ENCODE peak calls at places on chromosomes 1 and 21, in six cellular contexts. I is stomach, G is spleen, Z is GM23338, T is prostate gland, K is GM12891. S is an unnamed sample.

GRCh38 chr1:56494306-56494705 is 85.1 kb downstream of the PLPP3 start:
- DNase-seq in I (no peak), G (no peak), Z (no peak), T (no peak), K (no peak), S (no peak)

GRCh38 chr1:172537366-172537765 is 4.4 kb downstream of the SUCO start:
- DNase-seq in I (no peak), G (no peak), Z (no peak), T (no peak), K (no peak), S (no peak)

GRCh38 chr1:76961181-76961580 is 93.9 kb downstream of the ST6GALNAC5 start:
- DNase-seq in I (no peak), G (no peak), Z (no peak), T (no peak), K (no peak), S (no peak)

GRCh38 chr1:169443923-169444322 is 16.6 kb upstream of the CCDC181 start:
- DNase-seq in I (no peak), G (no peak), Z (no peak), T (no peak), K (no peak), S (no peak)

GRCh38 chr1:51025374-51025773 is 55.3 kb downstream of the CDKN2C start:
- DNase-seq in I (no peak), G (no peak), Z (no peak), T (no peak), K (no peak), S (no peak)

GRCh38 chr1:21816602-21817302 is 4.7 kb downstream of the LDLRAD2 start:
- DNase-seq in I (no peak), G (no peak), Z (no peak), T (no peak), K (no peak), S (no peak)

GRCh38 chr1:162213281-162213909 is 143.9 kb downstream of the NOS1AP start:
- DNase-seq in I (peak), G (no peak), Z (peak), T (peak), K (no peak), S (no peak)

GRCh38 chr1:70044832-70045231 is 160.5 kb downstream of the LRRC40 start:
- DNase-seq in I (no peak), G (no peak), Z (no peak), T (no peak), K (no peak), S (no peak)

GRCh38 chr21:42262826-42263225 is 43.9 kb downstream of the ABCG1 start:
- DNase-seq in I (peak), G (no peak), Z (no peak), T (peak), K (no peak), S (no peak)

GRCh38 chr21:37653201-37653600 is 263.1 kb downstream of the KCNJ6 start:
- DNase-seq in I (no peak), G (no peak), Z (no peak), T (no peak), K (no peak), S (no peak)

GRCh38 chr1:45306319-45306718 is 20.4 kb upstream of the HPDL start:
- DNase-seq in I (no peak), G (no peak), Z (no peak), T (no peak), K (no peak), S (no peak)

GRCh38 chr1:85366391-85366790 is 90.0 kb upstream of the BCL10 start:
- DNase-seq in I (no peak), G (no peak), Z (no peak), T (no peak), K (no peak), S (no peak)

GRCh38 chr1:12644237-12644636 is 352 bp downstream of the AADACL4 start:
- DNase-seq in I (no peak), G (no peak), Z (no peak), T (no peak), K (no peak), S (no peak)

GRCh38 chr1:19762175-19762779 is 37.4 kb downstream of the TMCO4 start:
- DNase-seq in I (peak), G (no peak), Z (peak), T (peak), K (peak), S (peak)

GRCh38 chr1:212118167-212118871 is 82.8 kb downstream of the DTL start:
- DNase-seq in I (peak), G (no peak), Z (no peak), T (no peak), K (no peak), S (no peak)

GRCh38 chr1:212118872-212119260 is 83.3 kb downstream of the DTL start:
- DNase-seq in I (no peak), G (no peak), Z (no peak), T (no peak), K (no peak), S (no peak)

GRCh38 chr1:212121772-212122171 is 86.2 kb downstream of the DTL start:
- DNase-seq in I (no peak), G (no peak), Z (no peak), T (no peak), K (no peak), S (no peak)

GRCh38 chr1:212119397-212119837 is 83.9 kb downstream of the DTL start:
- DNase-seq in I (no peak), G (no peak), Z (no peak), T (no peak), K (no peak), S (no peak)

DNA sequence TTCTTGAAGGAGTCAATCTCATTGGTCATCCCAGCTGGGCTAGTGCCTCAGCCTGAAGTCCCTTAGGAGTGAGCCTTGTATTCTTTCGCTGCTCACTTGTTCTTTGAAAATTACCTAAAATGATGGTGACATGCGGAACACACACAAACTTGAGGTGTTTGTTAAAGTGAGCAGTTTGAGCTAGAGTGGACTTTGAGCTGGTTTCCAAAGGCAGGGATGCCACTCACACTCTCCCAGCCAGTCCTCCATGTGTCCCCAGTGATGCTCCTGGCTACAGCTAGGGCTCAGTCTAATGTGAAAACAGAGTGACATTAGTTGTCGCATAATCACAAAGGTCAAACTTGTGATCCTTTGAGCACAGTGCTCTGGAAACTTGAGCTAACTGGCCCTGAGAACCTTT is 84.3 kb downstream of the DTL start:
- DNase-seq in I (no peak), G (no peak), Z (no peak), T (no peak), K (no peak), S (no peak)
- TF ChIP-seq POLR2AphosphoS5 in I (no peak), G (no peak), Z (no peak), T (no peak), K (no peak), S (no peak)

DNA sequence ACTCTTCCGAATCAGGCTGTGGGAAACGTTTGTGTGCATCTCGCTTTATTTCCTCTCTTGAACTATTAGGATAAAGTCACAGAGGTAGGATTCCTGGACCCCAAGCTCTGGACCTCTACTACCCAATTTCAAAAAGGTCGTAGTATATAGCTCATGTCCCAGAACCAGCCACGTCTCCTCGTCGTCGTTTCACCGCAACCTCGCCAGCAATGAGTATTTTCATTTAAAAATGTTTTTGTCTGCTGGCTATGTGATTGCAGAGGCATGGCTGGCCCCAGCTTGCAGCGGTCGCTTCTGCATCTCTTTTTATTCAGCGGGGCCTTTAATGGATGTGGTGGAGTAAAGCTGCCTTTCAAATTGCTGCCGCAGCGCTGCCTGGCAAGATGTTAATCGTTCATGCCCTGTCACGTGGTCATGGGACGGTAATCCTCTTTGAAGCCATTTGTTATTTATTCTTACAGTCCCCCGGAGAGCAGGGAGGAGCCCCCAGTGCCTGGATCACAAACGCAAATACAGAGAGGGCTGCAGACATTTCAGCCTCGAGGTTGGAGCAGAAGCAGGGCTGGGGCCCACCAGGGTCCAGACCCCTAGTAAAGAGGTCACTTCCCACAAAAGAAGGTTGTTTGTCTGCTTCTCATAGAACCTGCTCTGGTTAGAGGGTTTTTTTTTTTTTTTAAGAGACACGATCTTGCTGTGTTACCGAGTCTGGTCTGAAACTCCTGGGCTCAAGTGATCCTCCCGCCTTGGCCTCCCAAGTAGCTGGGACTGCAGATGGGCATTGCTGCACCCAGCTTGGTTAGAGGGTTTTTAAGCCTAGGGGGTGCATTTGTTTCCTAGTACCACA is 11.6 kb upstream of the NPHP4 start:
- DNase-seq in I (no peak), G (peak), Z (no peak), T (no peak), K (no peak), S (no peak)
- TF ChIP-seq POLR2AphosphoS5 in I (no peak), G (no peak), Z (no peak), T (no peak), K (no peak), S (no peak)

GRCh38 chr1:61609040-61609439 is 115.9 kb downstream of the TM2D1 start:
- DNase-seq in I (no peak), G (no peak), Z (no peak), T (no peak), K (no peak), S (no peak)

GRCh38 chr1:61607448-61607847 is 117.5 kb downstream of the TM2D1 start:
- DNase-seq in I (no peak), G (no peak), Z (no peak), T (no peak), K (no peak), S (no peak)

GRCh38 chr1:61604684-61605083 is 120.3 kb downstream of the TM2D1 start:
- DNase-seq in I (no peak), G (no peak), Z (no peak), T (no peak), K (no peak), S (no peak)

GRCh38 chr1:61605607-61606321 is 119.2 kb downstream of the TM2D1 start:
- DNase-seq in I (no peak), G (no peak), Z (no peak), T (no peak), K (no peak), S (no peak)

DNA sequence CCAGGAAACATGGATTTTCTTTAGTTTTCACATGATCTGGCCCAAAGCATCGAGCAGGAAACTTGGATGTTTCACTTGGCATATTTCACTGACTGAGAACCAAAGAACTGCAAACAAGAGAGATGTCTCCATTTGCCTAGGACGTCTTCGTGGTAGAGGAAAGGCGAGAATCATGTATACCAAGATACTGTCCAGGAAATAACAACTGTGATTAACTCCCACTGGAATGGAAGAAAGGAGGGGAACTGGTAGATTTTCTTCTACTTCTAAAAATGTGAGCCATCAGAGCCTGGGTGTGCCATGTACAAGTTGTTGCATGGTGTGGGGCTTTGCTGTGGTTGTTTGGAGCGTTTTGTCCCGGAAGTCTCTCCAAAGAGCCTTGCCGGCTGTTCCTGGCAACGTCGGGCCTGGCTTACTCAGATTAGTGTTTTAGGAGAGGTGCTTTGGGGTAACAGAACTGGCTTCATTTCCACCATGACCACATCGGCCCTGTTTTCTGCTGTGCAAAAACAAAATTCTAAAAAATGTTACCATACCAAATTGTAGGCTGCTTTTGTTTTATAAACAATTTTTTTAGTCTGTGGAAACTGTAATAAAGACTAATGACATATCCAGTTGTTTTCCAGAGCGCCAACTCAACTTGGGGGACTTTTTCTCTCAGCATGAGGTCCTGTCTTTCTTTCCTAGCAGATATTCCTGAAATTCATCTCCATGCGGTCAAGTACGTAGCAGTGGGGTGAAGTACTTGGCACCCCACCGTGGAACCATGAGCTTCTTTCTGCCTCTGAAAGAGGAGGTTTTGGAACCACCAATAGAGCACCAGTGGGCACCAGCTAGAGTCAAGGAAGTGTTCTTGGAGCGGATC is 118.3 kb downstream of the TM2D1 start:
- DNase-seq in I (peak), G (no peak), Z (no peak), T (no peak), K (no peak), S (no peak)
- TF ChIP-seq POLR2AphosphoS5 in I (no peak), G (no peak), Z (no peak), T (no peak), K (no peak), S (no peak)

GRCh38 chr1:198619375-198620140 is 19.3 kb upstream of the PTPRC start:
- DNase-seq in I (no peak), G (no peak), Z (no peak), T (no peak), K (no peak), S (no peak)

GRCh38 chr1:198623920-198624647 is 14.8 kb upstream of the PTPRC start:
- DNase-seq in I (no peak), G (no peak), Z (no peak), T (no peak), K (no peak), S (no peak)

GRCh38 chr1:198620198-198620597 is 18.6 kb upstream of the PTPRC start:
- DNase-seq in I (no peak), G (no peak), Z (no peak), T (no peak), K (no peak), S (no peak)

GRCh38 chr1:198622532-198623218 is 16.2 kb upstream of the PTPRC start:
- DNase-seq in I (no peak), G (no peak), Z (no peak), T (no peak), K (no peak), S (no peak)

GRCh38 chr1:198620951-198621824 is 17.7 kb upstream of the PTPRC start:
- DNase-seq in I (no peak), G (peak), Z (no peak), T (no peak), K (no peak), S (no peak)
- TF ChIP-seq POLR2AphosphoS5 in I (no peak), G (peak), Z (no peak), T (no peak), K (no peak), S (peak)

DNA sequence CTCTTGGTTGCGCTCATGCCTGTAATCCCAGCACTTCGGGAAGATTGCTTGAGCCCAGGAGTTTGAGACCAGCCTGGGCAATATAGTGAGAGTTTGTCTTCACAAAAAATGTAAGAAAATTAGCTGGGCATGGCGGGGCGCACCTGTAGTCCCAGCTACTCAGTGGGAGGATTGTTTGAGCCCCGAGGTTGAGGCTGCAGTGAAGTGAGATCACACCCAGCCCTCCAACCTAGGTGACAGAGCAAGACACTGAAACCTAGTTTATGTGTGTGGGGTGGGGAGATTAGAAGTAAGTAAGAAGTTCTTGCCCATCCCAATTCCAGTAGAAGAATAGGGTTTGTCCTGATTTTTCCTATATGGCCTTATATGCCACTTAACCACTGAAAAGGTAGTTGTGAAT is 2.0 kb downstream of the RPL5 start:
- DNase-seq in I (no peak), G (no peak), Z (no peak), T (no peak), K (no peak), S (no peak)
- TF ChIP-seq POLR2AphosphoS5 in I (no peak), G (no peak), Z (no peak), T (no peak), K (no peak), S (peak)